ENCODE peak calls at places on chromosomes 11 and 22, in eight cellular contexts. I is kidney; Y is psoas muscle; H is GM23248; Q is naive thymus-derived CD4-positive, alpha-beta T cell; U is adipocyte; T is neuronal stem cell; O is prostate gland. Z is an unnamed sample.
A peak's percentile ranks its signal among the peaks of the same experiment; 100 is the strongest.

GRCh38 chr11:96272542-96273306 is 70.3 kb downstream of the MAML2 start:
- DNase-seq in I (no peak), Y (no peak), H (peak; percentile 53), Q (peak; percentile 73), U (no peak), T (no peak), O (peak; percentile 49), Z (no peak)

GRCh38 chr11:117837070-117837776 is 12.7 kb upstream of the FXYD2 start:
- DNase-seq in I (peak; percentile 82), Y (no peak), H (no peak), Q (no peak), U (no peak), T (no peak), O (no peak), Z (no peak)

GRCh38 chr22:38243007-38243775 is 29.6 kb downstream of the TMEM184B start:
- DNase-seq in I (no peak), Y (peak; percentile 71), H (no peak), Q (no peak), U (no peak), T (no peak), O (no peak), Z (peak; percentile 45)

GRCh38 chr11:95301497-95301896 is 70.5 kb upstream of the SESN3 start:
- DNase-seq in I (no peak), Y (no peak), H (peak; percentile 20), Q (no peak), U (peak; percentile 31), T (no peak), O (no peak), Z (no peak)

GRCh38 chr11:79304599-79305212 is 136.1 kb downstream of the TENM4 start:
- DNase-seq in I (no peak), Y (no peak), H (no peak), Q (no peak), U (peak; percentile 4), T (no peak), O (no peak), Z (no peak)

GRCh38 chr11:69230856-69231425 is 63.0 kb upstream of the MYEOV start:
- DNase-seq in I (no peak), Y (no peak), H (no peak), Q (no peak), U (no peak), T (no peak), O (no peak), Z (no peak)

GRCh38 chr11:8093931-8094575 is 13.0 kb downstream of the TUB start:
- DNase-seq in I (no peak), Y (no peak), H (peak; percentile 13), Q (no peak), U (no peak), T (no peak), O (no peak), Z (no peak)

GRCh38 chr11:67484847-67485311 is 2.1 kb downstream of the AIP start:
- DNase-seq in I (peak; percentile 76), Y (no peak), H (no peak), Q (peak; percentile 53), U (no peak), T (no peak), O (no peak), Z (no peak)

GRCh38 chr22:42065408-42066132 is 5.0 kb downstream of the NAGA start:
- DNase-seq in I (peak; percentile 43), Y (no peak), H (no peak), Q (no peak), U (no peak), T (no peak), O (no peak), Z (no peak)

GRCh38 chr11:119320593-119321524 is 3.9 kb upstream of the MCAM start:
- DNase-seq in I (peak; percentile 87), Y (peak; percentile 70), H (peak; percentile 70), Q (peak; percentile 54), U (peak; percentile 65), T (no peak), O (no peak), Z (no peak)

GRCh38 chr11:44223261-44223660 is 86.7 kb downstream of the ALX4 start:
- DNase-seq in I (no peak), Y (no peak), H (peak; percentile 83), Q (no peak), U (peak; percentile 64), T (no peak), O (no peak), Z (no peak)

GRCh38 chr11:8283510-8284272 is 20.0 kb upstream of the LMO1 start:
- DNase-seq in I (no peak), Y (no peak), H (peak; percentile 16), Q (no peak), U (no peak), T (no peak), O (no peak), Z (no peak)

GRCh38 chr11:61103851-61104423 is 1.6 kb downstream of the CD5 start:
- DNase-seq in I (no peak), Y (no peak), H (no peak), Q (peak; percentile 21), U (no peak), T (no peak), O (no peak), Z (no peak)

GRCh38 chr11:131370090-131370751 is at the start of gene NTM:
- DNase-seq in I (no peak), Y (peak; percentile 68), H (peak; percentile 17), Q (no peak), U (peak; percentile 40), T (peak; percentile 27), O (peak; percentile 23), Z (no peak)

GRCh38 chr11:124233376-124233775 is 7.5 kb upstream of the OR8G1 start:
- DNase-seq in I (no peak), Y (no peak), H (no peak), Q (no peak), U (no peak), T (no peak), O (no peak), Z (no peak)

GRCh38 chr11:83249972-83250593 is 36.1 kb downstream of the CCDC90B start:
- DNase-seq in I (no peak), Y (no peak), H (peak; percentile 69), Q (peak; percentile 48), U (peak; percentile 80), T (no peak), O (peak; percentile 8), Z (peak; percentile 29)

GRCh38 chr22:37267128-37267587 is 15.2 kb upstream of the CYTH4 start:
- DNase-seq in I (no peak), Y (peak; percentile 58), H (peak; percentile 57), Q (peak; percentile 76), U (peak; percentile 75), T (peak; percentile 65), O (no peak), Z (no peak)

GRCh38 chr11:65573391-65574146 is 1.2 kb downstream of the FAM89B start:
- DNase-seq in I (peak; percentile 87), Y (peak; percentile 85), H (peak; percentile 59), Q (no peak), U (peak; percentile 32), T (no peak), O (no peak), Z (no peak)

GRCh38 chr11:126564588-126564987 is 209.1 kb downstream of the ST3GAL4 start:
- DNase-seq in I (no peak), Y (no peak), H (no peak), Q (no peak), U (no peak), T (no peak), O (no peak), Z (no peak)

GRCh38 chr22:42277232-42277753 is 6.8 kb upstream of the TCF20 start:
- DNase-seq in I (no peak), Y (no peak), H (no peak), Q (no peak), U (no peak), T (no peak), O (no peak), Z (no peak)

GRCh38 chr11:120859552-120860295 is 164.2 kb upstream of the TBCEL start:
- DNase-seq in I (no peak), Y (no peak), H (no peak), Q (no peak), U (no peak), T (no peak), O (no peak), Z (no peak)
- H3K9me3 ChIP-seq in I (no peaks in the 10 kb centered on the region), Y (no peaks in the 10 kb centered on the region), H (no peaks in the 10 kb centered on the region), Q (no peaks in the 10 kb centered on the region), U (no peaks in the 10 kb centered on the region), T (no peaks in the 10 kb centered on the region), O (no peaks in the 10 kb centered on the region), Z (no peaks in the 10 kb centered on the region)

DNA sequence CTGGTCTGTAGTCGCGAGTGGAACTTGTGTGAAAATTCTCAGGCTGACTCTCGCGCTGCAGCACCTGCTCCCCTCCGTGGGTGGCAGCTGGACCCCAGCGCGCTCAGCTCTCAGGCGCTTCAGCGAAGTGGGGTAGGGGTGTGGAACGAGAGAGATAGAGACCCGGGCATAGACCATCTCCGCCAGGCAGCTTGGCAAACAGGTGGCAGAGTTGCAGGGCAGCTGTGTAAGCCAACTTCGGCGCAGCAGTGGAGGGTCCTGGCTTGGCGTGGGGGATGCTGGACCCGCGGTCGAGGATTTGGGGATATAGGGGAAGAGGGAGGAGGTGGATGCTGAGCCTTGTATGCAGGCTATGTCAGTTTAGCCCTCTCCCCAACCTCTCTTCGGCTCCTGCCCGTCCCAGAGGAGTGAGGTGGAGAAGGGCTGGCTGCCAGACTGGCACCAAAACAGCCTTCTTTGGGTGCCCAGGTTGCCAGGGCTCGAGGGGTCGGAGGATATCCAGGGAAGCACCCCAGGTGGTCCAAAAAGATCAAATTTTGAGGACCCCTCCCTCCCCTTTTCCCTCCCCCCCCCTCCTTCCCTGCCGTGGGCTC is 746 bp upstream of the CALCB start:
- DNase-seq in I (peak; percentile 55), Y (no peak), H (no peak), Q (no peak), U (no peak), T (no peak), O (no peak), Z (no peak)
- H3K9me3 ChIP-seq in I (no peaks in the 10 kb centered on the region), Y (no peaks in the 10 kb centered on the region), H (no peaks in the 10 kb centered on the region), Q (no peaks in the 10 kb centered on the region), U (peaks cover 10% of the 10 kb centered on the region), T (peaks cover 3% of the 10 kb centered on the region), O (no peaks in the 10 kb centered on the region), Z (no peaks in the 10 kb centered on the region)

GRCh38 chr22:47920380-47920959 is 1158.0 kb downstream of the TBC1D22A start:
- DNase-seq in I (no peak), Y (no peak), H (no peak), Q (no peak), U (no peak), T (no peak), O (no peak), Z (no peak)
- H3K9me3 ChIP-seq in I (no peaks in the 10 kb centered on the region), Y (no peaks in the 10 kb centered on the region), H (no peaks in the 10 kb centered on the region), Q (no peaks in the 10 kb centered on the region), U (peaks cover 9% of the 10 kb centered on the region), T (peaks cover 4% of the 10 kb centered on the region), O (no peaks in the 10 kb centered on the region), Z (peaks cover 75% of the 10 kb centered on the region)

DNA sequence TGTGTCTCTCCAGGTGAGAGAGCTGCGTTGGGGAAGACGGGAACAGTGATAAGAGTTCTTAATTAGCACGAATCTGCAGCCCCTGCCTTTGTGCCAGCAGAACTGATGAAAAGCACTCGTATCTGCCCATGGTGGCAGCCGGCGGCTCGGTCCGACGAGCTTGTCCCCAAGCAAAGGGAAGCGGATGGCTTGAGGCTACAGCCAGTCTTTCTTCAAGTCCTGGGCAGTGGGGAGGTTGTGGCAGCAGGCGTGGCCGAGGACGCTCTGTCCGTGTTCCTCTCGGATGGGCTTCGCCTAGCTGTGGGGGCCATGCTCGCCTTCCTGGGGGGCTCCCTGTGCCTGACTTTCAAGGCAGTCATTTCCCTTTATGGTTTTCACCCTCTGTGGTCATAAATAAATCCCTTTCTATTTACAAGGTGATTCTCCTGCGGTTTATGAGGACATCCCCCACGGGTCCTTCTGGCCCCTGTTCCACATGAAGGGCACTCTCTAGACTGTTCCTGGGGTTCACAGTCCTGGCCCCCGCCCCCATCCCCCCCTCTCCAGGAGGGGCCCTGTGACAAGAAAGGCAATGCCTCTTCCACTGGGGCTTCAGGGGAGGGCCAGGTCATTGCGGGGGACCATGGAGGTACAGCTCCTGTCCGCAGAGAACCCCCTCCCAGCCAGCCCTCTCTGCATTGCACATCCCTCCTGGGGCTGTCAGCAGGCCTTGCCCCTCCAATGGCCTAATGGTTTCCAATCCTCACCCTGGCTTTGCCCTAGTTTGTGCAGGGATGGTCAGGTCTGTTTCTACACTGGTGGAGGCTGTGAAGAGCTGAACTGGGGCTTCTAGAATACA is 1212.3 kb downstream of the BRD1 start:
- DNase-seq in I (no peak), Y (no peak), H (no peak), Q (no peak), U (no peak), T (no peak), O (no peak), Z (no peak)
- H3K9me3 ChIP-seq in I (no peaks in the 10 kb centered on the region), Y (no peaks in the 10 kb centered on the region), H (no peaks in the 10 kb centered on the region), Q (no peaks in the 10 kb centered on the region), U (no peaks in the 10 kb centered on the region), T (peaks cover 3% of the 10 kb centered on the region), O (no peaks in the 10 kb centered on the region), Z (peaks cover 91% of the 10 kb centered on the region)

Z was measured in AG04450.